ENCODE peak calls at places on chromosomes 13 and 19, in five cellular contexts. One of them, this sample, is unnamed.

GRCh38 chr13:74596691-74597090 is 462.5 kb upstream of the KLF12 start:
- ATAC-seq in activated T-cell treated with anti-CD3 and anti-CD28 coated beads, Interleukin-2, amount 50 U/mL, for 4 hours: no peak
- ATAC-seq in T-cell: no peak
- ATAC-seq in upper lobe of right lung: no peak
- ATAC-seq in effector memory CD8-positive, alpha-beta T cell: no peak
- ATAC-seq in this sample: no peak

GRCh38 chr13:108154421-108154858 is 60.9 kb downstream of the LIG4 start:
- ATAC-seq in activated T-cell treated with anti-CD3 and anti-CD28 coated beads, Interleukin-2, amount 50 U/mL, for 4 hours: no peak
- ATAC-seq in T-cell: no peak
- ATAC-seq in upper lobe of right lung: peak
- ATAC-seq in effector memory CD8-positive, alpha-beta T cell: no peak
- ATAC-seq in this sample: no peak

GRCh38 chr19:54517483-54517882 is 14.9 kb downstream of the LAIR2 start:
- ATAC-seq in activated T-cell treated with anti-CD3 and anti-CD28 coated beads, Interleukin-2, amount 50 U/mL, for 4 hours: peak
- ATAC-seq in T-cell: peak
- ATAC-seq in upper lobe of right lung: peak
- ATAC-seq in effector memory CD8-positive, alpha-beta T cell: peak
- ATAC-seq in this sample: peak

GRCh38 chr13:30394798-30395191 is 27.5 kb upstream of the UBE2L5 start:
- ATAC-seq in activated T-cell treated with anti-CD3 and anti-CD28 coated beads, Interleukin-2, amount 50 U/mL, for 4 hours: peak
- ATAC-seq in T-cell: peak
- ATAC-seq in upper lobe of right lung: peak
- ATAC-seq in effector memory CD8-positive, alpha-beta T cell: peak
- ATAC-seq in this sample: peak

GRCh38 chr19:9205506-9206113 is 13.8 kb downstream of the OR7D4 start:
- ATAC-seq in activated T-cell treated with anti-CD3 and anti-CD28 coated beads, Interleukin-2, amount 50 U/mL, for 4 hours: peak
- ATAC-seq in T-cell: peak
- ATAC-seq in upper lobe of right lung: peak
- ATAC-seq in effector memory CD8-positive, alpha-beta T cell: peak
- ATAC-seq in this sample: peak

GRCh38 chr19:30446844-30447243 is 74.7 kb downstream of the ZNF536 start:
- ATAC-seq in activated T-cell treated with anti-CD3 and anti-CD28 coated beads, Interleukin-2, amount 50 U/mL, for 4 hours: no peak
- ATAC-seq in T-cell: no peak
- ATAC-seq in upper lobe of right lung: no peak
- ATAC-seq in effector memory CD8-positive, alpha-beta T cell: no peak
- ATAC-seq in this sample: no peak

GRCh38 chr19:16446108-16447014 is 25.4 kb downstream of the EPS15L1 start:
- ATAC-seq in activated T-cell treated with anti-CD3 and anti-CD28 coated beads, Interleukin-2, amount 50 U/mL, for 4 hours: no peak
- ATAC-seq in T-cell: no peak
- ATAC-seq in upper lobe of right lung: no peak
- ATAC-seq in effector memory CD8-positive, alpha-beta T cell: no peak
- ATAC-seq in this sample: no peak

GRCh38 chr19:1656988-1657536 is 4.6 kb upstream of the TCF3 start:
- ATAC-seq in activated T-cell treated with anti-CD3 and anti-CD28 coated beads, Interleukin-2, amount 50 U/mL, for 4 hours: no peak
- ATAC-seq in T-cell: no peak
- ATAC-seq in upper lobe of right lung: no peak
- ATAC-seq in effector memory CD8-positive, alpha-beta T cell: no peak
- ATAC-seq in this sample: no peak

GRCh38 chr19:32702010-32702409 is 10.4 kb downstream of the NUDT19 start:
- ATAC-seq in activated T-cell treated with anti-CD3 and anti-CD28 coated beads, Interleukin-2, amount 50 U/mL, for 4 hours: no peak
- ATAC-seq in T-cell: no peak
- ATAC-seq in upper lobe of right lung: peak
- ATAC-seq in effector memory CD8-positive, alpha-beta T cell: no peak
- ATAC-seq in this sample: no peak

GRCh38 chr19:8324186-8325050 is 3.1 kb downstream of the RPS28 start:
- ATAC-seq in activated T-cell treated with anti-CD3 and anti-CD28 coated beads, Interleukin-2, amount 50 U/mL, for 4 hours: peak
- ATAC-seq in T-cell: no peak
- ATAC-seq in upper lobe of right lung: no peak
- ATAC-seq in effector memory CD8-positive, alpha-beta T cell: no peak
- ATAC-seq in this sample: no peak

GRCh38 chr13:39982745-39983144 is 327.3 kb downstream of the COG6 start:
- ATAC-seq in activated T-cell treated with anti-CD3 and anti-CD28 coated beads, Interleukin-2, amount 50 U/mL, for 4 hours: no peak
- ATAC-seq in T-cell: no peak
- ATAC-seq in upper lobe of right lung: no peak
- ATAC-seq in effector memory CD8-positive, alpha-beta T cell: no peak
- ATAC-seq in this sample: no peak

GRCh38 chr19:8206147-8207087 is 2.8 kb upstream of the CERS4 start:
- ATAC-seq in activated T-cell treated with anti-CD3 and anti-CD28 coated beads, Interleukin-2, amount 50 U/mL, for 4 hours: no peak
- ATAC-seq in T-cell: no peak
- ATAC-seq in upper lobe of right lung: no peak
- ATAC-seq in effector memory CD8-positive, alpha-beta T cell: no peak
- ATAC-seq in this sample: no peak

GRCh38 chr19:30117636-30118145 is 175.7 kb downstream of the URI1 start:
- ATAC-seq in activated T-cell treated with anti-CD3 and anti-CD28 coated beads, Interleukin-2, amount 50 U/mL, for 4 hours: no peak
- ATAC-seq in T-cell: no peak
- ATAC-seq in upper lobe of right lung: no peak
- ATAC-seq in effector memory CD8-positive, alpha-beta T cell: no peak
- ATAC-seq in this sample: no peak

GRCh38 chr13:99275093-99275469 is 16.9 kb upstream of the GPR18 start:
- ATAC-seq in activated T-cell treated with anti-CD3 and anti-CD28 coated beads, Interleukin-2, amount 50 U/mL, for 4 hours: peak
- ATAC-seq in T-cell: peak
- ATAC-seq in upper lobe of right lung: no peak
- ATAC-seq in effector memory CD8-positive, alpha-beta T cell: peak
- ATAC-seq in this sample: peak

GRCh38 chr19:46896076-46896794 is 35.4 kb downstream of the ARHGAP35 start:
- ATAC-seq in activated T-cell treated with anti-CD3 and anti-CD28 coated beads, Interleukin-2, amount 50 U/mL, for 4 hours: no peak
- ATAC-seq in T-cell: no peak
- ATAC-seq in upper lobe of right lung: peak
- ATAC-seq in effector memory CD8-positive, alpha-beta T cell: no peak
- ATAC-seq in this sample: no peak

GRCh38 chr13:26320766-26321165 is 66.8 kb downstream of the CDK8 start:
- ATAC-seq in activated T-cell treated with anti-CD3 and anti-CD28 coated beads, Interleukin-2, amount 50 U/mL, for 4 hours: no peak
- ATAC-seq in T-cell: no peak
- ATAC-seq in upper lobe of right lung: no peak
- ATAC-seq in effector memory CD8-positive, alpha-beta T cell: no peak
- ATAC-seq in this sample: no peak

GRCh38 chr19:35085947-35086346 is 29.7 kb upstream of the FXYD3 start:
- ATAC-seq in activated T-cell treated with anti-CD3 and anti-CD28 coated beads, Interleukin-2, amount 50 U/mL, for 4 hours: no peak
- ATAC-seq in T-cell: no peak
- ATAC-seq in upper lobe of right lung: no peak
- ATAC-seq in effector memory CD8-positive, alpha-beta T cell: peak
- ATAC-seq in this sample: no peak

GRCh38 chr19:35099155-35099896 is 16.3 kb upstream of the FXYD3 start:
- ATAC-seq in activated T-cell treated with anti-CD3 and anti-CD28 coated beads, Interleukin-2, amount 50 U/mL, for 4 hours: no peak
- ATAC-seq in T-cell: no peak
- ATAC-seq in upper lobe of right lung: no peak
- ATAC-seq in effector memory CD8-positive, alpha-beta T cell: no peak
- ATAC-seq in this sample: no peak

GRCh38 chr19:58558623-58559274 is 338 bp upstream of the UBE2M start:
- ATAC-seq in activated T-cell treated with anti-CD3 and anti-CD28 coated beads, Interleukin-2, amount 50 U/mL, for 4 hours: peak
- ATAC-seq in T-cell: peak
- ATAC-seq in upper lobe of right lung: peak
- ATAC-seq in effector memory CD8-positive, alpha-beta T cell: peak
- ATAC-seq in this sample: peak

GRCh38 chr13:98504371-98504963 is 72.4 kb downstream of the STK24 start:
- ATAC-seq in activated T-cell treated with anti-CD3 and anti-CD28 coated beads, Interleukin-2, amount 50 U/mL, for 4 hours: peak
- ATAC-seq in T-cell: peak
- ATAC-seq in upper lobe of right lung: no peak
- ATAC-seq in effector memory CD8-positive, alpha-beta T cell: peak
- ATAC-seq in this sample: peak

GRCh38 chr13:62040806-62041205 is 625.2 kb upstream of the PCDH20 start:
- ATAC-seq in activated T-cell treated with anti-CD3 and anti-CD28 coated beads, Interleukin-2, amount 50 U/mL, for 4 hours: no peak
- ATAC-seq in T-cell: no peak
- ATAC-seq in upper lobe of right lung: no peak
- ATAC-seq in effector memory CD8-positive, alpha-beta T cell: no peak
- ATAC-seq in this sample: no peak

GRCh38 chr19:10120538-10121198 is 969 bp upstream of the EIF3G start:
- ATAC-seq in activated T-cell treated with anti-CD3 and anti-CD28 coated beads, Interleukin-2, amount 50 U/mL, for 4 hours: no peak
- ATAC-seq in T-cell: no peak
- ATAC-seq in upper lobe of right lung: no peak
- ATAC-seq in effector memory CD8-positive, alpha-beta T cell: no peak
- ATAC-seq in this sample: no peak

GRCh38 chr13:109787135-109787954 is 962 bp upstream of the IRS2 start:
- ATAC-seq in activated T-cell treated with anti-CD3 and anti-CD28 coated beads, Interleukin-2, amount 50 U/mL, for 4 hours: peak
- ATAC-seq in T-cell: no peak
- ATAC-seq in upper lobe of right lung: peak
- ATAC-seq in effector memory CD8-positive, alpha-beta T cell: no peak
- ATAC-seq in this sample: no peak

GRCh38 chr19:789473-790052 is 7.7 kb upstream of the PTBP1 start:
- ATAC-seq in activated T-cell treated with anti-CD3 and anti-CD28 coated beads, Interleukin-2, amount 50 U/mL, for 4 hours: no peak
- ATAC-seq in T-cell: no peak
- ATAC-seq in upper lobe of right lung: no peak
- ATAC-seq in effector memory CD8-positive, alpha-beta T cell: no peak
- ATAC-seq in this sample: no peak

GRCh38 chr19:35935911-35936737 is at the start of gene LRFN3:
- ATAC-seq in activated T-cell treated with anti-CD3 and anti-CD28 coated beads, Interleukin-2, amount 50 U/mL, for 4 hours: peak
- ATAC-seq in T-cell: no peak
- ATAC-seq in upper lobe of right lung: peak
- ATAC-seq in effector memory CD8-positive, alpha-beta T cell: no peak
- ATAC-seq in this sample: peak

This sample was measured in activated T-helper 17 cell treated with anti-CD3 and anti-CD28 coated beads, Interleukin-2, amount 50 U/mL, for 72 hours.